ENCODE peak calls at places on chromosome X, in seven cellular contexts. U is progenitor cell of endocrine pancreas, C is uterus, I is neural crest cell, T is NCI-H345, G is mucosa of descending colon, J is neuronal stem cell. E is an unnamed sample.

GRCh38 chrX:499870-500364 is 113.2 kb upstream of the PPP2R3B start:
- DNase-seq in U (no peak), C (no peak), I (no peak), T (no peak), G (no peak), J (peak), E (peak)

GRCh38 chrX:139077303-139078131 is 366.0 kb upstream of the FGF13 start:
- DNase-seq in U (no peak), C (no peak), I (no peak), T (no peak), G (no peak), J (no peak), E (no peak)

GRCh38 chrX:129798888-129799287 is 19.1 kb downstream of the SASH3 start:
- DNase-seq in U (no peak), C (no peak), I (no peak), T (no peak), G (no peak), J (no peak), E (no peak)

GRCh38 chrX:112997991-112998390 is 157.4 kb upstream of the AMOT start:
- DNase-seq in U (no peak), C (no peak), I (no peak), T (no peak), G (no peak), J (no peak), E (no peak)

GRCh38 chrX:135411893-135412292 is 9.9 kb upstream of the SMIM10L2A start:
- DNase-seq in U (no peak), C (no peak), I (no peak), T (no peak), G (no peak), J (no peak), E (no peak)

GRCh38 chrX:40931921-40932320 is 153.3 kb upstream of the USP9X start:
- DNase-seq in U (no peak), C (no peak), I (no peak), T (no peak), G (no peak), J (no peak), E (no peak)

GRCh38 chrX:19005909-19006308 is 22.0 kb upstream of the PHKA2 start:
- DNase-seq in U (no peak), C (no peak), I (no peak), T (peak), G (no peak), J (no peak), E (no peak)

GRCh38 chrX:1486749-1487361 is 34.1 kb upstream of the ASMTL start:
- DNase-seq in U (no peak), C (no peak), I (no peak), T (no peak), G (no peak), J (no peak), E (no peak)

E was measured in WERI-Rb-1.